ENCODE peak calls at places on chromosomes 2 and 18, in seven cellular contexts. S, K, G, R, A, Y and Z are unnamed samples.

GRCh38 chr2:120759543-120760331 is 24.1 kb downstream of the GLI2 start:
- DNase-seq in S (no peak), A (no peak), Y (no peak), R (no peak), G (no peak), K (no peak), Z (no peak)

GRCh38 chr18:47968721-47969120 is 38.3 kb upstream of the SMAD2 start:
- DNase-seq in R (no peak), S (no peak), G (peak), K (no peak), A (no peak), Y (no peak), Z (no peak)

GRCh38 chr2:54620948-54621347 is 102.5 kb upstream of the EML6 start:
- DNase-seq in Y (no peak), A (no peak), S (no peak), K (no peak), R (no peak), G (no peak), Z (no peak)

GRCh38 chr2:73979686-73980085 is 5.0 kb upstream of the TET3 start:
- DNase-seq in Y (peak), R (no peak), K (no peak), S (no peak), G (peak), A (no peak), Z (peak)

GRCh38 chr2:22912398-22912797 is 472.6 kb upstream of the KLHL29 start:
- DNase-seq in G (no peak), K (no peak), Y (no peak), S (no peak), R (no peak), A (no peak), Z (no peak)

GRCh38 chr18:73690222-73690621 is 457.4 kb downstream of the FBXO15 start:
- DNase-seq in R (no peak), G (peak), S (no peak), Y (no peak), A (no peak), K (peak), Z (no peak)

GRCh38 chr2:216696321-216696720 is 972 bp upstream of the IGFBP5 start:
- DNase-seq in R (no peak), Y (peak), G (no peak), K (no peak), A (no peak), S (no peak), Z (no peak)

GRCh38 chr18:24157855-24158254 is 19.0 kb downstream of the CABYR start:
- DNase-seq in A (no peak), S (no peak), R (no peak), K (no peak), G (no peak), Y (no peak), Z (no peak)

GRCh38 chr18:23238651-23239349 is 103.5 kb downstream of the CABLES1 start:
- DNase-seq in K (no peak), S (no peak), A (no peak), Y (peak), G (peak), R (no peak), Z (no peak)

GRCh38 chr18:6414723-6415362 is at the start of gene L3MBTL4:
- DNase-seq in Y (no peak), K (no peak), A (peak), G (peak), R (no peak), S (no peak), Z (no peak)

GRCh38 chr2:38619458-38620164 is 16.9 kb upstream of the HNRNPLL start:
- DNase-seq in K (no peak), G (peak), S (no peak), A (peak), R (no peak), Y (peak), Z (no peak)

GRCh38 chr2:44362207-44363015 is 664 bp downstream of the CAMKMT start:
- DNase-seq in G (peak), K (no peak), Y (peak), A (peak), R (peak), S (peak), Z (no peak)

GRCh38 chr2:219639356-219639755 is 11.9 kb downstream of the SLC4A3 start:
- DNase-seq in R (peak), Y (no peak), G (no peak), K (no peak), S (no peak), A (no peak), Z (no peak)

GRCh38 chr2:109537565-109538221 is 76.1 kb downstream of the SEPTIN10 start:
- DNase-seq in Y (no peak), S (no peak), K (no peak), G (peak), A (no peak), R (no peak), Z (no peak)

GRCh38 chr2:37371979-37372378 is 27.5 kb downstream of the QPCT start:
- DNase-seq in Y (no peak), G (no peak), S (no peak), K (no peak), A (no peak), R (no peak), Z (no peak)

GRCh38 chr2:37378411-37378810 is 34.0 kb downstream of the QPCT start:
- DNase-seq in Y (no peak), G (peak), S (no peak), A (no peak), R (no peak), K (no peak), Z (no peak)

GRCh38 chr2:37377187-37377532 is 32.7 kb downstream of the QPCT start:
- DNase-seq in R (no peak), Y (no peak), S (no peak), G (peak), A (peak), K (no peak), Z (no peak)

GRCh38 chr2:37376421-37377186 is 32.2 kb downstream of the QPCT start:
- DNase-seq in R (no peak), K (no peak), Y (no peak), G (peak), S (no peak), A (peak), Z (peak)

DNA sequence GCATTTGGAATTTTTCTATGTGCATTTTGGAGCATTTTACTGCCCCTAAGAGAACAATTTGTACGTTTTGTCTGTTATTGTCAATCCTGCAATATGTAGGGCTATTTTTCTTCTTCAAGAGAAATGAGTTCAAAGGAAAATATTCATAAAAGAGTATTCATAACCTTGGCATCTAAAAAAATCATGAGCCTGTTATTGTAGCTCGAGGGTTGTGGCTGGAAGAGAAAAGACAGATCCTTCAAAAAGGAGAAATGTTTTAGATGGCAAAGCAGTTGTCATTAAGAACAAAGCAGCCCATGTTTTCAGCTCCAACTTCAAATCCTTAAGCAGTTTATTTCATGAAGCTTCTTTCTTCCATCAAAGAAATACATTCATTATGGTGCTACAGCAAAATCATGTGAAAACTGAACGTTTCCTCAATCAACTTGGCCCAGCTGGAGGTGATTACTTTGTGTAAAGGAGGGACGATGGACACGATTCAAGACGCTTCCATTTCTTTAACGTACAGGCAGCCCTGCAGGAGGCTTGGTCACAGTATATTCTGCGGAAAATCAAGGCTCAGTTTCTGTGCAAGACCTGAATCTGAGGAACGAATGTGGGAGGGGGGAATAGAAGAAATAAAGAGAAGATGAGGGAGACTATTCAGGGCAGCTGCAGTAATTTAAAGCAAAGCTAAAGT is 31.4 kb downstream of the QPCT start:
- DNase-seq in G (peak), A (no peak), S (no peak), Y (no peak), K (no peak), R (no peak), Z (no peak)
- H3K4me3 ChIP-seq in G (peak), A (no peak), S (no peak), Y (no peak), K (no peak), R (no peak), Z (no peak)

GRCh38 chr2:43228341-43228751 is 1.9 kb upstream of the ZFP36L2 start:
- DNase-seq in S (no peak), K (no peak), R (no peak), G (peak), A (peak), Y (no peak), Z (no peak)
- H3K4me3 ChIP-seq in S (peak), K (no peak), R (peak), G (peak), A (peak), Y (no peak), Z (no peak)

DNA sequence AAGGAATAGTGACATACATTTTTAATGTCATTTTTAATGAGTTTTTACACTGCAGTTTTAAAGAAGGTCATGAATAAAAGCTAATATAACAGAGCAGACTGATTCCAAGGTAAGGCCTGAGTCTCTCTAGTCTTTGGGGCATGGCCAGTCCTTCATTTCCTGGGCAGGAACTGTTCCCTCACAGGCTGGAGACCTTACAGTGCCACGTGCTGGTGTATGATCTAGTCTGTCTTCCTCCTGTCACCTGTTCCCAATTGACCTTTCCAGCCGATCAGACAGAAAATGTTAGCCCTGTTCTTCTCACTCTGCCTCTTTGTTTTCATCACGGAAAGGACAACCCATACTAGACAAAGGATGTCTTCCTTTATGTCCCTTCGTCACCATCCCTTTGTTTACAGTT is 33.6 kb downstream of the ZCCHC2 start:
- DNase-seq in A (no peak), K (no peak), G (no peak), R (no peak), S (no peak), Y (no peak), Z (no peak)
- H3K4me3 ChIP-seq in A (no peak), K (no peak), G (no peak), R (no peak), S (no peak), Y (no peak), Z (no peak)

GRCh38 chr2:176159678-176160250 is 2.7 kb downstream of the HOXD3 start:
- DNase-seq in S (no peak), G (no peak), R (no peak), K (no peak), Y (no peak), A (no peak), Z (no peak)
- H3K4me3 ChIP-seq in S (no peak), G (no peak), R (no peak), K (no peak), Y (no peak), A (no peak), Z (no peak)

GRCh38 chr2:19866741-19867140 is 35.0 kb downstream of the TTC32 start:
- DNase-seq in G (no peak), A (no peak), S (no peak), R (no peak), Y (no peak), K (no peak), Z (no peak)

GRCh38 chr2:19868705-19869550 is 32.9 kb downstream of the TTC32 start:
- DNase-seq in Y (no peak), A (peak), S (peak), R (peak), K (peak), G (peak), Z (no peak)

GRCh38 chr2:19865151-19865550 is 36.6 kb downstream of the TTC32 start:
- DNase-seq in S (no peak), Y (no peak), A (peak), K (no peak), G (no peak), R (no peak), Z (no peak)

GRCh38 chr2:19870792-19871191 is 31.0 kb downstream of the TTC32 start:
- DNase-seq in G (no peak), R (no peak), A (no peak), K (no peak), Y (no peak), S (no peak), Z (no peak)

GRCh38 chr2:19868224-19868623 is 33.6 kb downstream of the TTC32 start:
- DNase-seq in Y (no peak), K (no peak), R (no peak), G (no peak), A (no peak), S (no peak), Z (no peak)
- H3K4me3 ChIP-seq in Y (peak), K (no peak), R (peak), G (peak), A (peak), S (peak), Z (peak)

GRCh38 chr2:160092445-160092844 is 30.0 kb upstream of the PLA2R1 start:
- DNase-seq in G (no peak), K (no peak), Y (no peak), R (no peak), A (no peak), S (no peak), Z (no peak)
- H3K4me3 ChIP-seq in G (no peak), K (no peak), Y (no peak), R (no peak), A (no peak), S (no peak), Z (no peak)

DNA sequence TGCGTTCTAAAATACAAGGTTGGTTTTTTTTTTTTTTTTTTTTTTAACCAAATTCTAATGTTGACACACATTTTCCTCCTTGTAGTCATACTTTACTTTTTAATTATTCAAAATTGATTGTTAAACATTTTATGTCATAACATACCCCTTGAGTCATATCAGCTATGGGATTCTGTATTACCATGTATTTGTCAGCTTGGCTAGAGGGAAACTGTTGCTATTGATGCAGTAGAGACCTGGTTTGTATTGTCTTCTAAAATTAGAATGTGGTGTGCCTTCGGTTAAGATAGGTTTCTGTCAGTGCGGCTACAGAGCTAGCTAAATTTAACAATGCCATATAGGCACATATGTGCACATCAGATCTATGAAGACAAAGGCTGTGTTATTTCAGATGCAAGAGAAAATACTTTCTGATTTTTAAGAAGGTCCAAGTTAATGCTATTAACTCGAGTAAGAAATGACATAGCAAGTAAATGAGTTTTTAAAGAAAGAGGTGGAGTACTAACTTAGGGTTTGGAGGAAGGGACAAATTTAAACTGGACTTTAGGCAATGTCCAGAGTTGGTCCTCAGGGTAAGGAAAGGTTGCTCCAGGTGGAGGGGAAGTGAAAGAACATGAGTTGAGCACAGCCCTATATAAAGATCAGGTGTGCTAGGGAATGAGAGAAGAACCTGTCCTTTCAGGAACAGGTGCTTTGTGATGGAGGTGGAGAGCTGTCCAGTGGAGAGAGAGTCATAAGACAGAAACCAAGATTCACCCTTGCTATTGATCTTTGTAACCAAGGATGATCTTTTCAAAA is 152.3 kb downstream of the PRPF40A start:
- DNase-seq in R (no peak), K (no peak), S (no peak), A (peak), Y (no peak), G (no peak), Z (no peak)
- H3K4me3 ChIP-seq in R (no peak), K (no peak), S (no peak), A (no peak), Y (no peak), G (no peak), Z (no peak)

DNA sequence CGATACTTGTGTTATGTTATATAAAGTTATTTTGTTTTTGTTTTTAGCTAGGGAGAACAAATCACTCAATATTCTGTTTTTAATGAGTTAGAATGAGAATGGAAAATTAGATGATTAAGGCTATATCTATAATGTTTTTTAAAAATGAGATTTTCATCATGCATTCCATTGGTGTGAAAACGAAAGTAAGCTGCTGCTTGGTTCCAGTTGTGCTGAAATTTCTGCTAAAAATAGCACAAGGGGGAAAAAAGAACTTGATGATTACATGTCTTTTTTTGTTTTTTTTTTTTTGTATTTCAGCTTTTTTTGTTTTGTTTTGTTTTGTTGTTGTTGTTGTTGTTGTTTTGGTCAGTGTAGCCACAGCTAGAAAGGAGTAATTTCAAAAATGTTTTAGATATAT is 242.6 kb upstream of the KCNJ3 start:
- DNase-seq in Y (peak), R (no peak), G (peak), S (no peak), A (no peak), K (no peak), Z (no peak)
- H3K4me3 ChIP-seq in Y (no peak), R (no peak), G (peak), S (no peak), A (no peak), K (no peak), Z (no peak)

DNA sequence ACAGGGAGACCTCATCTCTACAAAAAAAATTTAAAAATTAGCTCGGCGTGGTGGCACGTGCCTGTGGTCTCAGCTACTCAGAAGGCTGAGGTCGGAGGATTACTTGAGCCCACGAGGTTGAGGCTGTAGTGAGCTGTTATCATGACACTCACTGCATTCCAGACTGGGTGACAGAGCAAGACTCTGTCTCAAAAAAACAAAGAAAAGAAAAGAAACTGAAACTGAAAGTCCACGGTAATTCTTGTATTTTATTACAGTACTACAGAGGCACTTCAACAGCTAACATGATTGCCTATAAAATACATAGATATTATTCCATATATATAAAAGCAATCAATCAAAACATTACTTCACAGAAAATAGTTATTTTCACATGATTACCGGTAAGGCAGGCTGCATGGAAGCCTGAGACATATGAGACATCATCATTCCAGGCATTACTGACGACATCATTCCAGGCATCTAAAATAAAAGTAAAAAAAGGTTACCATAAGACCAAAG is 23.1 kb downstream of the PRPF40A start:
- DNase-seq in G (peak), Y (peak), R (no peak), S (peak), K (no peak), A (peak), Z (no peak)
- H3K4me3 ChIP-seq in G (peak), Y (no peak), R (no peak), S (no peak), K (no peak), A (peak), Z (peak)